ENCODE peak calls at places on chromosomes 1 and 21, in five cellular contexts. T, K, J, S and H are unnamed samples.

GRCh38 chr1:40740039-40740991 is 43.3 kb upstream of the KCNQ4 start:
- DNase-seq in S (no peak), J (no peak), K (no peak), T (no peak), H (no peak)

GRCh38 chr1:208475951-208476824 is 232.0 kb upstream of the PLXNA2 start:
- DNase-seq in S (no peak), K (peak; percentile 82), T (no peak), J (peak; percentile 56), H (no peak)

GRCh38 chr21:16455526-16455925 is 725.7 kb downstream of the USP25 start:
- DNase-seq in S (no peak), T (no peak), J (no peak), K (no peak), H (no peak)

GRCh38 chr1:12469990-12470389 is 148.0 kb downstream of the DHRS3 start:
- DNase-seq in S (no peak), T (no peak), K (no peak), J (no peak), H (no peak)

GRCh38 chr1:195899762-195900352 is 708.4 kb downstream of the KCNT2 start:
- DNase-seq in S (no peak), J (no peak), T (no peak), K (no peak), H (no peak)

GRCh38 chr1:187476671-187477070 is 647.9 kb downstream of the PLA2G4A start:
- DNase-seq in J (no peak), S (no peak), T (no peak), K (no peak), H (no peak)

GRCh38 chr1:162141273-162142023 is 72.0 kb downstream of the NOS1AP start:
- DNase-seq in J (no peak), K (no peak), T (no peak), S (no peak), H (no peak)

GRCh38 chr1:156862602-156863599 is 2.2 kb downstream of the NTRK1 start:
- DNase-seq in J (no peak), T (no peak), S (no peak), K (no peak), H (no peak)

GRCh38 chr1:245558069-245558468 is 403.3 kb downstream of the KIF26B start:
- DNase-seq in J (no peak), T (no peak), S (no peak), K (no peak), H (no peak)

GRCh38 chr1:56073614-56074356 is 505.6 kb downstream of the PLPP3 start:
- DNase-seq in K (peak; percentile 61), T (no peak), S (no peak), J (no peak), H (peak; percentile 8)

GRCh38 chr1:192243721-192244120 is 73.1 kb upstream of the RGS21 start:
- DNase-seq in T (no peak), K (no peak), S (no peak), J (no peak), H (no peak)

GRCh38 chr1:216186816-216187215 is 236.4 kb downstream of the USH2A start:
- DNase-seq in T (no peak), J (no peak), S (no peak), K (no peak), H (no peak)

GRCh38 chr1:78887459-78887858 is 119.1 kb downstream of the ADGRL4 start:
- DNase-seq in J (no peak), T (no peak), S (no peak), K (no peak), H (no peak)

GRCh38 chr1:241274693-241275092 is 82.3 kb downstream of the RGS7 start:
- DNase-seq in J (no peak), S (no peak), K (no peak), T (no peak), H (no peak)

GRCh38 chr1:68975534-68975933 is 478.7 kb upstream of the DEPDC1 start:
- DNase-seq in T (no peak), J (peak; percentile 58), K (peak; percentile 68), S (no peak), H (no peak)

GRCh38 chr1:201336711-201337450 is 40.6 kb downstream of the TNNT2 start:
- DNase-seq in J (no peak), S (no peak), T (no peak), K (no peak), H (no peak)

GRCh38 chr21:21196087-21196486 is 197.9 kb downstream of the NCAM2 start:
- DNase-seq in K (no peak), S (no peak), T (no peak), J (no peak), H (no peak)

GRCh38 chr1:101216623-101217022 is 20.2 kb upstream of the S1PR1 start:
- DNase-seq in K (no peak), S (no peak), T (no peak), J (no peak), H (no peak)

GRCh38 chr1:234528073-234528865 is 49.3 kb upstream of the TARBP1 start:
- DNase-seq in S (no peak), T (no peak), J (no peak), K (no peak), H (no peak)
- H3K27ac ChIP-seq in S (peak overlapping the region; percentile 64), T (no peak overlapping the region), J (no peak overlapping the region), K (no peak overlapping the region), H (peak overlapping the region; percentile 99)

GRCh38 chr1:4033732-4034131 is 133.7 kb upstream of the C1orf174 start:
- DNase-seq in S (no peak), T (no peak), J (peak; percentile 83), K (no peak), H (no peak)

GRCh38 chr1:4032571-4032970 is 132.5 kb upstream of the C1orf174 start:
- DNase-seq in S (no peak), T (no peak), J (no peak), K (no peak), H (no peak)

GRCh38 chr1:4029376-4029775 is 129.3 kb upstream of the C1orf174 start:
- DNase-seq in T (no peak), J (no peak), K (no peak), S (no peak), H (no peak)

GRCh38 chr1:4033129-4033676 is 133.1 kb upstream of the C1orf174 start:
- DNase-seq in T (no peak), J (peak; percentile 39), S (no peak), K (no peak), H (no peak)

DNA sequence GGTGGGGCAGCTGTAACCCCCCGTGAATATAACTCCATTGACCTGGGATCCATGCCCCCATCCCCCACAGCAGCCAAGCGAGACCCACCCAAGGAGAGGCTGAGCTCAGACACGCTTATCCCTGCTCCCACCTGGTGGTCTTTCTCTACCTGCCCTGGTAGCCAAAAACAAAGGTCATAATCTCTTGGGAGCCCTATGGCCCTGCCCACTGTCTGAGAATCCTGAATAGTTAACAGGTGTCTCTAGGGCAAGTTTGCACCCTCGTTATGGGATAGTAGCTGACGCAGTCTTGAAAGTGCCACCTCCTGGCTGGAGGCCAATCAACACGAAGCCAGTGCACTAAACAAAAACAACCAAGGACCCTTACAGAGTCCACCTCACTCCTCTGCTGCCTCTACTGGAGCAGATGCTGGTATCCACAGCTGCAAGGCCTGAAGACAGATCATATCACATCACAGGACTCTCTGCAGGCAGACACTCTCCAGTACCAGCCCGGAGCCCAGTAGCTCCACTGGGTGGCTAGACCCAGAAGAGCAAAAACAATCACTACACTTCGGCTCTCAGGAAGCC is 134.3 kb upstream of the C1orf174 start:
- DNase-seq in J (peak; percentile 36), K (no peak), T (no peak), S (no peak), H (no peak)
- TF ChIP-seq CTCF in J (peak; percentile 19), K (no peak), T (no peak), S (no peak), H (no peak)

DNA sequence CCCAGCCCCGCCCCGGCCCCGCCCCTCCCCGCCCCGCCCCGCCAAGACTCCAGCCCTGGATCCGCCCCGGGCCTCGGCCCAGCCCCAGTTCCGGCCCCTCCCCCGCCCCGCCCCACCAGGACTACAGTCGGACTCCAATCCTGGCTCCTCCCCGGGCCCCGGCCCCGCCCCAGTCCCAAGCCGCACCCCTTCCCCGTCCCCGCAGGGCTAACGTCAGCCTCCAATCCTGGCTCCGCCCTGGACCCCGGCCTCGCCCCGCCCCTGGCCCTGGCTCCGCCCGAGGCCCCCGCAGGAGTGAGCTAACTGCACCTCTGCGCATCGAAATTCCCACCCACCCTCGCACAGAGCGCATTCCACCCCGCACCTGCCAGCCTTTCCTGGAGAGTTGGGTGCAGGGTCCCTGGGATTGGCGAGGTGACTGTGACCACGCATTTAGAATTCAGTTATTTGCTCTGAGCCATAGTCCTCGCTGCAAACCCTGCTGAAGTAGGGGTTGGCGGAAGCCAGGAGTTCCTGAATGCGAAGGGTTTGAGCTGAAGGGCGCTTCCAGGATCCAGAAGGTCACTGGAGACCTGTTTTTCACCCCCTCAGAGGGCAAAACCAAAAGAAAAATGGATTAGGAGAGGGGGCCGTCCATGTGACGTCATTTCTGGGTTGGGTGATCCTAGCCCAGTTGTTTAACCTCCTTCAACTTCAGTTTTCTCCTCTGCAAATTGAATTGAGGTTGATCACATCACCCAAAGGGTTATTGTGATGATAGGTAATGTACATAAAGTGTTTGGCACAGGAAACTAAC is 631 bp upstream of the IGSF8 start:
- DNase-seq in T (peak; percentile 99), J (peak; percentile 98), K (peak; percentile 98), S (peak; percentile 99), H (peak; percentile 97)
- H3K27ac ChIP-seq in T (peak overlapping the region; percentile 99), J (no peak overlapping the region), K (peak overlapping the region; percentile 93), S (peak overlapping the region; percentile 76), H (peak overlapping the region; percentile 87)

GRCh38 chr1:45508295-45509151 is 8.4 kb downstream of the MMACHC start:
- DNase-seq in S (no peak), J (peak; percentile 50), K (no peak), T (no peak), H (no peak)
- TF ChIP-seq CTCF in S (no peak), J (peak; percentile 30), K (peak; percentile 24), T (no peak), H (no peak)

DNA sequence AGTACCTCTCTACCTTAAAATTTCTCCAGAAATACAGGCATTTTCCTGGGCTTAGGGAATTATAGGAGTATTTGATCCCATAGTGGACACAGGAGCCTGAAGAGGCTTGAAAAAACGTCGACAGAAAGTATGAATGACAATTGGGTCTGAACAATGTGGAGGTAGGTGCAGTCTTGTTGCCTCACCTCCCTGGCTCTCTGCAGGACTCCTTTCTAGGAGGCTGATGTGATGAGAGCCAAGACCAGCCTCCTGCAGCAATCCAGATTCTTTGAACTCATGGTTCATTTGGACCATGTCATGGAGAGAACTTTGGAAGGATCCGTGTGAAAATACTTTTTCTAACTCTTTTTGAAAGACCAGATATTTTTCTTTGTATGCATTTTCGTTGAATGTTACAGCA is 50.5 kb upstream of the MTF2 start:
- DNase-seq in S (no peak), T (no peak), J (no peak), K (no peak), H (no peak)
- H3K27ac ChIP-seq in S (no peak overlapping the region), T (no peak overlapping the region), J (no peak overlapping the region), K (no peak overlapping the region), H (no peak overlapping the region)